ENCODE peak calls at places on chromosomes 13 and 19, in four cellular contexts. B is heart right ventricle, F is activated B cell treated with CpG ODN at 0.5 μM for 24 hours, C is cardiac fibroblast. S is an unnamed sample.

GRCh38 chr19:51311388-51312257 is at the start of gene IGLON5:
- DNase-seq in F (no peak), B (no peak), C (no peak), S (no peak)

GRCh38 chr13:64849174-64849573 is 2381.0 kb downstream of the PCDH9 start:
- DNase-seq in F (no peak), B (no peak), C (no peak), S (no peak)

GRCh38 chr19:34393629-34394028 is 10.6 kb upstream of the PDCD2L start:
- DNase-seq in F (no peak), B (no peak), C (no peak), S (no peak)

GRCh38 chr19:19405919-19406877 is 723 bp downstream of the GATAD2A start:
- DNase-seq in C (peak), B (peak), F (peak), S (peak)

GRCh38 chr13:82070411-82070810 is 1729.5 kb upstream of the SPRY2 start:
- DNase-seq in F (no peak), B (no peak), C (no peak), S (no peak)

GRCh38 chr13:77176350-77176749 is 149.4 kb upstream of the FBXL3 start:
- DNase-seq in B (no peak), C (peak), F (no peak), S (no peak)

GRCh38 chr13:113915012-113915763 is 51.3 kb upstream of the GAS6 start:
- DNase-seq in C (no peak), B (no peak), F (no peak), S (no peak)

GRCh38 chr13:76711515-76712182 is 174.6 kb downstream of the KCTD12 start:
- DNase-seq in C (peak), F (no peak), B (peak), S (no peak)

GRCh38 chr19:47369923-47370625 is 21.0 kb downstream of the DHX34 start:
- DNase-seq in F (no peak), C (peak), B (no peak), S (no peak)

GRCh38 chr19:7395793-7396192 is 47.1 kb downstream of the ARHGEF18 start:
- DNase-seq in C (no peak), B (no peak), F (no peak), S (no peak)

GRCh38 chr13:34310539-34310938 is 492.6 kb downstream of the RFC3 start:
- DNase-seq in B (no peak), F (no peak), C (no peak), S (no peak)

GRCh38 chr13:30835442-30835841 is 70.6 kb upstream of the MEDAG start:
- DNase-seq in C (peak), F (no peak), B (no peak), S (no peak)

GRCh38 chr19:18417250-18418033 is 1.8 kb upstream of the SSBP4 start:
- DNase-seq in F (no peak), C (peak), B (peak), S (peak)

GRCh38 chr19:46076031-46076880 is 35.5 kb upstream of the IGFL4 start:
- DNase-seq in B (no peak), C (no peak), F (no peak), S (no peak)
- TF ChIP-seq CTCF in B (no peak), C (no peak), F (no peak), S (no peak)

DNA sequence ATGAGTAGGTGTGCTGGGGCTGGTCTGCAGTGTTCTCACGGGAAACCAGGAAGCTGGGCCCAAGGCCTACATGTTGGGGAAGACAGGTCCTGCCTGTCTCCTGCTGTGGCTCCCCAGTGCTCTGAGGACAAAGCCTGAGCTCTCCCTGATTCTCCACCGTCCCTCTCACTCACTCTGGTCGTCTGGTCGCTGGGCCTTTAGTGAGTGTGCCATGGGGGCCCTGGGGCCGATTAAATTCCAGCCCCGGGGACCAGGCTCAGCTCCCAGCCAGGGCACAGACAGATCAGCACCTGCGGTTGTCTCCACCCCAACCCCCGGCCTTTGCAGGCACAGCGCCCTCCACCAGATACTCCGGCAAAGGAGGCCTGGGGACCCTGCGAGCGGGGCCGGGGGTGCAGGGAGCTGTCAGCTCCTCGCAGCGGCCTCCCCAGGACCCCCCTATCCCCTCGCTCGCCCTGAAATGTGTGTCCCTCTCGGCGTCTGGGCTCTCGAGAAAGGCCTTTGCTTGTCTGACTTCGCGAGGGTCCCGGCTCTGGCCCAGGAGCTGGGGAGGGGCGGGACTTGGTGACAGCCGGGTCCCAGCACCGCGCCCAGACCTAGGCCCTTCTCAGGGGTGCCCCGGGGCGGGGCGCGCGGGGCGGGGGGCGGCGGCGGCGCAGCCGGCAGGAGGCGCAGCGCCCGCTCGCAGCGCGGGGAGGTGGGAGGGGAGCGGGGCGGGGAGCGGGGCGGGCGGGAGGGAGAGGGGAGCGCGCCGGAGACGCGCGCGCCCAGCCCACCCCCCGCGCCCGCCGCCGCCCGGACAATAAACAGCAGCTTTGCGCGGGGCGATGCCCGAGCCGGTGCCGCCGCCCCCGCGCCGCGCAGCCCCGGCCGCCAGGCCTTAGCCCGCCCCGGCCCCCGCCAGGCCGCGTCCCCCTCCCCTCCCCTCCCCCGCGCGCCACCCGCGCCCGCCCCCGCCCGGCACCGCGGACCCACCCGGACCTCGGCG is at the start of gene PALM:
- DNase-seq in B (no peak), C (no peak), F (no peak), S (no peak)
- TF ChIP-seq CTCF in B (no peak), C (no peak), F (no peak), S (no peak)

GRCh38 chr13:106110241-106110855 is 425.1 kb downstream of the EFNB2 start:
- DNase-seq in B (no peak), C (no peak), F (no peak), S (no peak)
- TF ChIP-seq CTCF in B (no peak), C (peak), F (no peak), S (no peak)

GRCh38 chr19:45852145-45852750 is 10.7 kb downstream of the SYMPK start:
- DNase-seq in F (no peak), B (no peak), C (peak), S (no peak)

GRCh38 chr19:45852941-45853340 is 10.0 kb downstream of the SYMPK start:
- DNase-seq in B (no peak), C (no peak), F (no peak), S (no peak)

GRCh38 chr19:45854167-45854778 is 8.7 kb downstream of the SYMPK start:
- DNase-seq in B (no peak), F (no peak), C (no peak), S (no peak)

GRCh38 chr19:45847661-45848060 is 15.3 kb downstream of the SYMPK start:
- DNase-seq in F (no peak), B (no peak), C (no peak), S (no peak)

GRCh38 chr19:45848922-45849321 is 14.0 kb downstream of the SYMPK start:
- DNase-seq in F (no peak), B (no peak), C (peak), S (no peak)
- TF ChIP-seq CTCF in F (no peak), B (no peak), C (peak), S (peak)

GRCh38 chr19:35513975-35514809 is 743 bp upstream of the DMKN start:
- DNase-seq in B (no peak), F (no peak), C (peak), S (no peak)
- TF ChIP-seq CTCF in B (no peak), F (no peak), C (no peak), S (no peak)

DNA sequence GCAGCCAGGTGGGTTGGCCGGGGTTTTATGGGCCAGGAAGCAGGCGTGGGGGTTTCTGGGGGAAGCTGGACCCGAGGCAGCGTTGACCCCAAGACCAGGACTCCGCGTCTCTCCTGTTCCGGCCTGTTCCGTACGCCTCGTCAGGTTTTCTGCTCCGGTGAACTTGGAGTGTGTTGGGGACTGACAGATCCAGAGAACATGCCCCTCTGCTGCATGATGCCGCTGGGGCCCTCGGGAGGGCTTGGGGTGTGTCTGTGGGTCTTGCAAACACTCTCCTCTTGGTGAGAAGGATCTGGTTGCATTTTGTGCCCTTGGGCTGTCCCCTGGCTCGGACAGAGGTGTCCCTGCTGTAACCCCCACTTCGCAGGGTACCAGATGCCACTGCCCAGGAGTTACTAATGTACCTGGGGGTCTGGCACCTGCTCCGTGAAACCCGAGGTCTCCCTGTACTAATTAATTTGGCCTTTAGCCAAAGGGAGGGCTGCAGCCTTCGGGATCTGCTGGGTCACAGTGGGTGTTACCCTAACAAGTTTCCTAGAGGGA is 15.6 kb downstream of the KDM4B start:
- DNase-seq in C (no peak), F (no peak), B (no peak), S (no peak)
- TF ChIP-seq CTCF in C (no peak), F (no peak), B (no peak), S (no peak)

GRCh38 chr19:4012092-4012974 is 4.8 kb downstream of the PIAS4 start:
- DNase-seq in F (no peak), B (no peak), C (no peak), S (no peak)

GRCh38 chr19:4010808-4011110 is 3.2 kb downstream of the PIAS4 start:
- DNase-seq in C (no peak), F (no peak), B (no peak), S (no peak)

GRCh38 chr19:4007836-4008539 is 452 bp downstream of the PIAS4 start:
- DNase-seq in B (no peak), F (no peak), C (no peak), S (no peak)

GRCh38 chr19:4009990-4010807 is 2.7 kb downstream of the PIAS4 start:
- DNase-seq in C (no peak), F (no peak), B (no peak), S (no peak)

DNA sequence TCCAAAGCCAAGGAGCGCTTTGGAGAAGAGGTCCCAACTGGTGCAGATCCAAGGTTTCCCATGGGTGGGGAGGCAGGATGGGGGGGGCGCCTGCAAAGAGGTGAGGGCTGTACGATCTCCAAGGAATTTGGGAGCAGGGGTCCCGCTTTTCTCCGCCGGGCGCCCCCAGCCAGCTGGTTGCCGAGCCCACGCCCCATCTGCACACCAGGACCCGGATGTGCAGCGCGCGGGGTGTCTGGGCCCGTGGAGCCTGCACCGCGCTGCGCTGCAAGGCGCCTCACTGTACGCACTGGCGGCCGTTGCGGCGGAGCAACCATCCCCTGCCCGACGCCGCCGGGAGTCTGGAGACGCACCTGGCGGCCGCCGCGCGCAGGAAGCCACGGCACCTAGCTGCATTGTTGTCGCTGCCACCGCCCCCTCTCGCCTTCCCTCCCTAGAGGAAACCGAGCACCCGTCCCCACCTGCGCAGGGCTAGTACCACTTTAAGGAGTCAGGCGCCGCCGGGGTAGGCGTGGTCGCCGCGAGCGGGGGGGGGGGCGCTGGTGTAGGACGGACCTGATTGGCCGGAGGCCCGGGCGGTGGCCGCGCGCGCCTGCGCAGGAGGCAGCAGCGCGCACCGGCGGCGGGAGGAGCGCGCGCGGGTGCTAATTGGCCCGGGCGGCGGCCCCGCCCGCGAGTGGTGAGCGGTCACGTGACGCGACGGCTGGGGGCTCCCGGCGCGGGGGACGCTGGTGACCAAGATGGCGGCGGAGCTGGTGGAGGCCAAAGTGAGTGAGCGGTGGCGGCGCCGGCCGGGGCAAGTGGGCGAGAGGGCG is at the start of gene PIAS4:
- DNase-seq in C (peak), B (peak), F (peak), S (peak)
- TF ChIP-seq CTCF in C (no peak), B (no peak), F (no peak), S (no peak)